ENCODE peak calls at places on chromosomes 12 and 14, in ten cellular contexts. One of them, this sample, is unnamed.

GRCh38 chr14:61438860-61439765 is 117.7 kb downstream of the PRKCH start:
- DNase-seq in naive thymus-derived CD4-positive, alpha-beta T cell: peak; percentile 23
- DNase-seq in astrocyte: peak; percentile 30
- DNase-seq in heart left ventricle: no peak
- DNase-seq in A673: peak; percentile 87
- DNase-seq in neuronal stem cell: peak; percentile 12
- DNase-seq in iPS DF 6.9: no peak
- DNase-seq in uterus: no peak
- DNase-seq in PC-3: peak; percentile 96
- DNase-seq in MM.1S: no peak
- DNase-seq in this sample: no peak

GRCh38 chr12:51371295-51371953 is 19.8 kb downstream of the GALNT6 start:
- DNase-seq in naive thymus-derived CD4-positive, alpha-beta T cell: no peak
- DNase-seq in astrocyte: peak; percentile 97
- DNase-seq in heart left ventricle: no peak
- DNase-seq in A673: peak; percentile 56
- DNase-seq in neuronal stem cell: peak; percentile 86
- DNase-seq in iPS DF 6.9: no peak
- DNase-seq in uterus: peak; percentile 64
- DNase-seq in PC-3: peak; percentile 98
- DNase-seq in MM.1S: no peak
- DNase-seq in this sample: peak; percentile 36

GRCh38 chr14:104604461-104605449 is at the start of gene TMEM179:
- DNase-seq in naive thymus-derived CD4-positive, alpha-beta T cell: no peak
- DNase-seq in astrocyte: no peak
- DNase-seq in heart left ventricle: peak; percentile 56
- DNase-seq in A673: peak; percentile 47
- DNase-seq in neuronal stem cell: peak; percentile 80
- DNase-seq in iPS DF 6.9: peak; percentile 18
- DNase-seq in uterus: no peak
- DNase-seq in PC-3: peak; percentile 16
- DNase-seq in MM.1S: no peak
- DNase-seq in this sample: no peak

GRCh38 chr12:112524676-112525425 is 106.1 kb downstream of the PTPN11 start:
- DNase-seq in naive thymus-derived CD4-positive, alpha-beta T cell: no peak
- DNase-seq in astrocyte: peak; percentile 12
- DNase-seq in heart left ventricle: no peak
- DNase-seq in A673: no peak
- DNase-seq in neuronal stem cell: no peak
- DNase-seq in iPS DF 6.9: no peak
- DNase-seq in uterus: no peak
- DNase-seq in PC-3: peak; percentile 94
- DNase-seq in MM.1S: peak; percentile 78
- DNase-seq in this sample: no peak

GRCh38 chr12:57520008-57520726 is at the start of gene DDIT3:
- DNase-seq in naive thymus-derived CD4-positive, alpha-beta T cell: peak; percentile 98
- DNase-seq in astrocyte: peak; percentile 88
- DNase-seq in heart left ventricle: peak; percentile 100
- DNase-seq in A673: peak; percentile 99
- DNase-seq in neuronal stem cell: peak; percentile 99
- DNase-seq in iPS DF 6.9: peak; percentile 94
- DNase-seq in uterus: peak; percentile 99
- DNase-seq in PC-3: peak; percentile 98
- DNase-seq in MM.1S: peak; percentile 99
- DNase-seq in this sample: peak; percentile 98

GRCh38 chr14:67622675-67623074 is 3.0 kb downstream of the ARG2 start:
- DNase-seq in naive thymus-derived CD4-positive, alpha-beta T cell: no peak
- DNase-seq in astrocyte: peak; percentile 79
- DNase-seq in heart left ventricle: no peak
- DNase-seq in A673: peak; percentile 86
- DNase-seq in neuronal stem cell: peak; percentile 29
- DNase-seq in iPS DF 6.9: no peak
- DNase-seq in uterus: no peak
- DNase-seq in PC-3: peak; percentile 79
- DNase-seq in MM.1S: no peak
- DNase-seq in this sample: no peak

GRCh38 chr12:112199136-112199535 is 73.8 kb downstream of the TRAFD1 start:
- DNase-seq in naive thymus-derived CD4-positive, alpha-beta T cell: no peak
- DNase-seq in astrocyte: no peak
- DNase-seq in heart left ventricle: no peak
- DNase-seq in A673: no peak
- DNase-seq in neuronal stem cell: no peak
- DNase-seq in iPS DF 6.9: no peak
- DNase-seq in uterus: no peak
- DNase-seq in PC-3: no peak
- DNase-seq in MM.1S: no peak
- DNase-seq in this sample: no peak

GRCh38 chr14:96145116-96145864 is 59.3 kb upstream of the BDKRB2 start:
- DNase-seq in naive thymus-derived CD4-positive, alpha-beta T cell: no peak
- DNase-seq in astrocyte: peak; percentile 86
- DNase-seq in heart left ventricle: no peak
- DNase-seq in A673: no peak
- DNase-seq in neuronal stem cell: no peak
- DNase-seq in iPS DF 6.9: no peak
- DNase-seq in uterus: no peak
- DNase-seq in PC-3: peak; percentile 22
- DNase-seq in MM.1S: no peak
- DNase-seq in this sample: no peak

GRCh38 chr14:104263671-104264358 is 125.4 kb downstream of the KIF26A start:
- DNase-seq in naive thymus-derived CD4-positive, alpha-beta T cell: no peak
- DNase-seq in astrocyte: no peak
- DNase-seq in heart left ventricle: peak; percentile 46
- DNase-seq in A673: no peak
- DNase-seq in neuronal stem cell: no peak
- DNase-seq in iPS DF 6.9: no peak
- DNase-seq in uterus: peak; percentile 4
- DNase-seq in PC-3: no peak
- DNase-seq in MM.1S: no peak
- DNase-seq in this sample: no peak

GRCh38 chr12:132302466-132303358 is 26.7 kb downstream of the GALNT9 start:
- DNase-seq in naive thymus-derived CD4-positive, alpha-beta T cell: no peak
- DNase-seq in astrocyte: no peak
- DNase-seq in heart left ventricle: peak; percentile 27
- DNase-seq in A673: no peak
- DNase-seq in neuronal stem cell: no peak
- DNase-seq in iPS DF 6.9: no peak
- DNase-seq in uterus: no peak
- DNase-seq in PC-3: no peak
- DNase-seq in MM.1S: no peak
- DNase-seq in this sample: no peak

GRCh38 chr14:75439989-75440388 is 12.2 kb downstream of the JDP2 start:
- DNase-seq in naive thymus-derived CD4-positive, alpha-beta T cell: no peak
- DNase-seq in astrocyte: no peak
- DNase-seq in heart left ventricle: no peak
- DNase-seq in A673: no peak
- DNase-seq in neuronal stem cell: no peak
- DNase-seq in iPS DF 6.9: no peak
- DNase-seq in uterus: no peak
- DNase-seq in PC-3: no peak
- DNase-seq in MM.1S: no peak
- DNase-seq in this sample: no peak

GRCh38 chr12:52228931-52229330 is 4.1 kb upstream of the KRT7 start:
- DNase-seq in naive thymus-derived CD4-positive, alpha-beta T cell: no peak
- DNase-seq in astrocyte: no peak
- DNase-seq in heart left ventricle: peak; percentile 60
- DNase-seq in A673: no peak
- DNase-seq in neuronal stem cell: no peak
- DNase-seq in iPS DF 6.9: no peak
- DNase-seq in uterus: no peak
- DNase-seq in PC-3: peak; percentile 48
- DNase-seq in MM.1S: no peak
- DNase-seq in this sample: no peak

GRCh38 chr14:32230695-32231280 is 27.7 kb upstream of the RNU6-8 start:
- DNase-seq in naive thymus-derived CD4-positive, alpha-beta T cell: no peak
- DNase-seq in astrocyte: peak; percentile 94
- DNase-seq in heart left ventricle: no peak
- DNase-seq in A673: no peak
- DNase-seq in neuronal stem cell: no peak
- DNase-seq in iPS DF 6.9: no peak
- DNase-seq in uterus: no peak
- DNase-seq in PC-3: peak; percentile 73
- DNase-seq in MM.1S: no peak
- DNase-seq in this sample: no peak

GRCh38 chr12:122875590-122876220 is 20.2 kb downstream of the VPS37B start:
- DNase-seq in naive thymus-derived CD4-positive, alpha-beta T cell: no peak
- DNase-seq in astrocyte: no peak
- DNase-seq in heart left ventricle: no peak
- DNase-seq in A673: no peak
- DNase-seq in neuronal stem cell: no peak
- DNase-seq in iPS DF 6.9: no peak
- DNase-seq in uterus: no peak
- DNase-seq in PC-3: no peak
- DNase-seq in MM.1S: peak; percentile 82
- DNase-seq in this sample: no peak

GRCh38 chr12:51023625-51024395 is 2.4 kb downstream of the SLC11A2 start:
- DNase-seq in naive thymus-derived CD4-positive, alpha-beta T cell: no peak
- DNase-seq in astrocyte: peak; percentile 9
- DNase-seq in heart left ventricle: no peak
- DNase-seq in A673: no peak
- DNase-seq in neuronal stem cell: no peak
- DNase-seq in iPS DF 6.9: no peak
- DNase-seq in uterus: no peak
- DNase-seq in PC-3: peak; percentile 33
- DNase-seq in MM.1S: no peak
- DNase-seq in this sample: no peak

GRCh38 chr12:8446642-8447547 is 8.9 kb upstream of the CLEC6A start:
- DNase-seq in naive thymus-derived CD4-positive, alpha-beta T cell: no peak
- DNase-seq in astrocyte: no peak
- DNase-seq in heart left ventricle: no peak
- DNase-seq in A673: no peak
- DNase-seq in neuronal stem cell: no peak
- DNase-seq in iPS DF 6.9: no peak
- DNase-seq in uterus: no peak
- DNase-seq in PC-3: no peak
- DNase-seq in MM.1S: no peak
- DNase-seq in this sample: no peak

GRCh38 chr14:94676495-94677238 is 64.5 kb downstream of the SERPINA3 start:
- DNase-seq in naive thymus-derived CD4-positive, alpha-beta T cell: no peak
- DNase-seq in astrocyte: no peak
- DNase-seq in heart left ventricle: no peak
- DNase-seq in A673: no peak
- DNase-seq in neuronal stem cell: no peak
- DNase-seq in iPS DF 6.9: no peak
- DNase-seq in uterus: no peak
- DNase-seq in PC-3: no peak
- DNase-seq in MM.1S: no peak
- DNase-seq in this sample: no peak

GRCh38 chr12:1518763-1519516 is 75.4 kb downstream of the FBXL14 start:
- DNase-seq in naive thymus-derived CD4-positive, alpha-beta T cell: no peak
- DNase-seq in astrocyte: peak; percentile 91
- DNase-seq in heart left ventricle: no peak
- DNase-seq in A673: no peak
- DNase-seq in neuronal stem cell: no peak
- DNase-seq in iPS DF 6.9: no peak
- DNase-seq in uterus: no peak
- DNase-seq in PC-3: peak; percentile 87
- DNase-seq in MM.1S: no peak
- DNase-seq in this sample: no peak

GRCh38 chr12:109448707-109449390 is 28.3 kb downstream of the KCTD10 start:
- DNase-seq in naive thymus-derived CD4-positive, alpha-beta T cell: no peak
- DNase-seq in astrocyte: no peak
- DNase-seq in heart left ventricle: no peak
- DNase-seq in A673: no peak
- DNase-seq in neuronal stem cell: no peak
- DNase-seq in iPS DF 6.9: no peak
- DNase-seq in uterus: no peak
- DNase-seq in PC-3: no peak
- DNase-seq in MM.1S: no peak
- DNase-seq in this sample: no peak
- H3K36me3 ChIP-seq in naive thymus-derived CD4-positive, alpha-beta T cell: peaks cover 72% of the 10 kb centered on the region
- H3K36me3 ChIP-seq in astrocyte: peaks cover 35% of the 10 kb centered on the region
- H3K36me3 ChIP-seq in heart left ventricle: peaks cover 15% of the 10 kb centered on the region
- H3K36me3 ChIP-seq in A673: peaks cover 20% of the 10 kb centered on the region
- H3K36me3 ChIP-seq in neuronal stem cell: peaks cover 100% of the 10 kb centered on the region
- H3K36me3 ChIP-seq in iPS DF 6.9: peaks cover 15% of the 10 kb centered on the region
- H3K36me3 ChIP-seq in uterus: no peaks in the 10 kb centered on the region
- H3K36me3 ChIP-seq in PC-3: peaks cover 48% of the 10 kb centered on the region
- H3K36me3 ChIP-seq in MM.1S: no peaks in the 10 kb centered on the region
- H3K36me3 ChIP-seq in this sample: peaks cover 26% of the 10 kb centered on the region

GRCh38 chr14:106372870-106373657 is 846.7 kb downstream of the TMEM121 start:
- DNase-seq in naive thymus-derived CD4-positive, alpha-beta T cell: peak; percentile 76
- DNase-seq in astrocyte: no peak
- DNase-seq in heart left ventricle: peak; percentile 74
- DNase-seq in A673: peak; percentile 60
- DNase-seq in neuronal stem cell: no peak
- DNase-seq in iPS DF 6.9: no peak
- DNase-seq in uterus: no peak
- DNase-seq in PC-3: peak; percentile 8
- DNase-seq in MM.1S: peak; percentile 76
- DNase-seq in this sample: no peak
- H3K36me3 ChIP-seq in naive thymus-derived CD4-positive, alpha-beta T cell: no peaks in the 10 kb centered on the region
- H3K36me3 ChIP-seq in astrocyte: no peaks in the 10 kb centered on the region
- H3K36me3 ChIP-seq in heart left ventricle: no peaks in the 10 kb centered on the region
- H3K36me3 ChIP-seq in A673: no peaks in the 10 kb centered on the region
- H3K36me3 ChIP-seq in neuronal stem cell: no peaks in the 10 kb centered on the region
- H3K36me3 ChIP-seq in iPS DF 6.9: no peaks in the 10 kb centered on the region
- H3K36me3 ChIP-seq in uterus: no peaks in the 10 kb centered on the region
- H3K36me3 ChIP-seq in PC-3: no peaks in the 10 kb centered on the region
- H3K36me3 ChIP-seq in MM.1S: no peaks in the 10 kb centered on the region
- H3K36me3 ChIP-seq in this sample: no peaks in the 10 kb centered on the region

DNA sequence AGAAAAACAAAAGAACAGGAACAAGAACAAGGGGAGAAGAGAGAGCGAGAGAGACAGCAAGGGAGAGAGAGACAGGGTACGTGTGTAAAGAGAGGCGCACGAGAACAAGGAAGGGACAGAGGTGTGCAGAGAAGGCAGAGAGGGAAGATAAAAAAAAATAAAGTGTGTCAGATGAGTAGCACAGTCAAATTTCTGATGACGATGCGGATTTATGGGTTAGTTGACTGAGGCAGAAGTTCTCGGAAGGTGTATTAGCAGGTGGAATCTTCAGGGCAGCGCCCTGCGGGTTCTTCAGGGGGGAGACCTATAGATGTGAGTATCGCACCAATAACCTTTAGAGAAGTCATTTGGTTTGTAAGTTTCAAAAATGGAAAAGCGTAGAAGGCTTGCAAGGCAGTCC is 44.8 kb downstream of the PRKAB1 start:
- DNase-seq in naive thymus-derived CD4-positive, alpha-beta T cell: no peak
- DNase-seq in astrocyte: no peak
- DNase-seq in heart left ventricle: no peak
- DNase-seq in A673: no peak
- DNase-seq in neuronal stem cell: no peak
- DNase-seq in iPS DF 6.9: no peak
- DNase-seq in uterus: no peak
- DNase-seq in PC-3: no peak
- DNase-seq in MM.1S: no peak
- DNase-seq in this sample: no peak
- H3K36me3 ChIP-seq in naive thymus-derived CD4-positive, alpha-beta T cell: no peaks in the 10 kb centered on the region
- H3K36me3 ChIP-seq in astrocyte: peaks cover 21% of the 10 kb centered on the region
- H3K36me3 ChIP-seq in heart left ventricle: no peaks in the 10 kb centered on the region
- H3K36me3 ChIP-seq in A673: peaks cover 63% of the 10 kb centered on the region
- H3K36me3 ChIP-seq in neuronal stem cell: peaks cover 97% of the 10 kb centered on the region
- H3K36me3 ChIP-seq in iPS DF 6.9: peaks cover 31% of the 10 kb centered on the region
- H3K36me3 ChIP-seq in uterus: no peaks in the 10 kb centered on the region
- H3K36me3 ChIP-seq in PC-3: peaks cover 69% of the 10 kb centered on the region
- H3K36me3 ChIP-seq in MM.1S: no peaks in the 10 kb centered on the region
- H3K36me3 ChIP-seq in this sample: no peaks in the 10 kb centered on the region

DNA sequence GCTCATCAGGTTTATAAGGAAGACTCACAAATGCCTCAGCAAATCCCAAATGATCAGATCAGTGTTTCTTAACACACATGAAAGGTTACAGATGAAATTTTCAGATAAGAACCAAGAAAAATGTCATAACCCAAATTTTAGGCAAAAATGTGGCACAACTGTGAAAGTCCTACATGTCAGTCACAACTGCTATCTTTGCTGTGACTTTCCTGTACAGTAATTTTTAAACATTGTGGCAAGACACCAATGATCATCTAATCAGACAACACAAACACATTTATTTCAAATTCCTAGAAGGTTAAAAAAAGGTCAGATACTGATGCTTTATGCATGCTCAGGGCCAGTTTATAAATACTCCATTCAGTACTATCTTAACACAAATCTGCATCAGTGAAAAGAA is 31.1 kb downstream of the NUDT4 start:
- DNase-seq in naive thymus-derived CD4-positive, alpha-beta T cell: no peak
- DNase-seq in astrocyte: no peak
- DNase-seq in heart left ventricle: no peak
- DNase-seq in A673: no peak
- DNase-seq in neuronal stem cell: no peak
- DNase-seq in iPS DF 6.9: no peak
- DNase-seq in uterus: no peak
- DNase-seq in PC-3: no peak
- DNase-seq in MM.1S: no peak
- DNase-seq in this sample: no peak
- H3K36me3 ChIP-seq in naive thymus-derived CD4-positive, alpha-beta T cell: peaks cover 24% of the 10 kb centered on the region
- H3K36me3 ChIP-seq in astrocyte: peaks cover 35% of the 10 kb centered on the region
- H3K36me3 ChIP-seq in heart left ventricle: peaks cover 8% of the 10 kb centered on the region
- H3K36me3 ChIP-seq in A673: peaks cover 15% of the 10 kb centered on the region
- H3K36me3 ChIP-seq in neuronal stem cell: peaks cover 79% of the 10 kb centered on the region
- H3K36me3 ChIP-seq in iPS DF 6.9: peaks cover 2% of the 10 kb centered on the region
- H3K36me3 ChIP-seq in uterus: no peaks in the 10 kb centered on the region
- H3K36me3 ChIP-seq in PC-3: peaks cover 26% of the 10 kb centered on the region
- H3K36me3 ChIP-seq in MM.1S: no peaks in the 10 kb centered on the region
- H3K36me3 ChIP-seq in this sample: peaks cover 3% of the 10 kb centered on the region

This sample was measured in thoracic aorta.